ENCODE peak calls at places on chromosomes 3 and 15, in ten cellular contexts. One of them, this sample, is unnamed.

GRCh38 chr3:126014252-126014651 is 45.3 kb downstream of the ROPN1B start:
- DNase-seq in NCI-H2171: no peak
- DNase-seq in H54: no peak
- DNase-seq in NCI-H460: no peak
- DNase-seq in NCI-H1105 treated with DMSO at 0.1 percent for 48 hours: no peak
- DNase-seq in NCI-H1092: no peak
- DNase-seq in ELR: peak
- DNase-seq in GF-D8: no peak
- DNase-seq in KBM-7: no peak
- DNase-seq in stimulated activated naive B cell treated with anti-CD40 and anti-IgM and Interleukin-4, amounts not matched to agents 10 μg/mL and 1 μg/mL and 100 μg/mL, for 72 hours: no peak
- DNase-seq in this sample: no peak

GRCh38 chr3:102866845-102867244 is 432.0 kb downstream of the ZPLD1 start:
- DNase-seq in stimulated activated naive B cell treated with anti-CD40 and anti-IgM and Interleukin-4, amounts not matched to agents 10 μg/mL and 1 μg/mL and 100 μg/mL, for 72 hours: no peak
- DNase-seq in GF-D8: no peak
- DNase-seq in H54: no peak
- DNase-seq in KBM-7: no peak
- DNase-seq in NCI-H1105 treated with DMSO at 0.1 percent for 48 hours: no peak
- DNase-seq in NCI-H1092: no peak
- DNase-seq in NCI-H460: no peak
- DNase-seq in NCI-H2171: no peak
- DNase-seq in ELR: no peak
- DNase-seq in this sample: no peak

GRCh38 chr3:140854961-140855360 is 86.7 kb upstream of the SLC25A36 start:
- DNase-seq in NCI-H2171: no peak
- DNase-seq in NCI-H1105 treated with DMSO at 0.1 percent for 48 hours: no peak
- DNase-seq in NCI-H460: no peak
- DNase-seq in GF-D8: no peak
- DNase-seq in ELR: no peak
- DNase-seq in H54: no peak
- DNase-seq in NCI-H1092: no peak
- DNase-seq in stimulated activated naive B cell treated with anti-CD40 and anti-IgM and Interleukin-4, amounts not matched to agents 10 μg/mL and 1 μg/mL and 100 μg/mL, for 72 hours: no peak
- DNase-seq in KBM-7: no peak
- DNase-seq in this sample: no peak

GRCh38 chr15:83092309-83092976 is 15.0 kb upstream of the TM6SF1 start:
- DNase-seq in NCI-H1105 treated with DMSO at 0.1 percent for 48 hours: no peak
- DNase-seq in ELR: peak
- DNase-seq in stimulated activated naive B cell treated with anti-CD40 and anti-IgM and Interleukin-4, amounts not matched to agents 10 μg/mL and 1 μg/mL and 100 μg/mL, for 72 hours: peak
- DNase-seq in NCI-H2171: no peak
- DNase-seq in NCI-H1092: no peak
- DNase-seq in KBM-7: peak
- DNase-seq in NCI-H460: no peak
- DNase-seq in H54: no peak
- DNase-seq in GF-D8: peak
- DNase-seq in this sample: no peak

GRCh38 chr3:194072097-194072428 is 63.9 kb upstream of the HES1 start:
- DNase-seq in GF-D8: no peak
- DNase-seq in H54: no peak
- DNase-seq in stimulated activated naive B cell treated with anti-CD40 and anti-IgM and Interleukin-4, amounts not matched to agents 10 μg/mL and 1 μg/mL and 100 μg/mL, for 72 hours: peak
- DNase-seq in KBM-7: no peak
- DNase-seq in NCI-H460: no peak
- DNase-seq in ELR: peak
- DNase-seq in NCI-H1092: no peak
- DNase-seq in NCI-H1105 treated with DMSO at 0.1 percent for 48 hours: no peak
- DNase-seq in NCI-H2171: no peak
- DNase-seq in this sample: no peak

GRCh38 chr3:124263168-124263567 is 271.2 kb upstream of the ROPN1 start:
- DNase-seq in NCI-H1105 treated with DMSO at 0.1 percent for 48 hours: no peak
- DNase-seq in stimulated activated naive B cell treated with anti-CD40 and anti-IgM and Interleukin-4, amounts not matched to agents 10 μg/mL and 1 μg/mL and 100 μg/mL, for 72 hours: no peak
- DNase-seq in H54: peak
- DNase-seq in KBM-7: peak
- DNase-seq in NCI-H1092: no peak
- DNase-seq in NCI-H460: peak
- DNase-seq in NCI-H2171: no peak
- DNase-seq in GF-D8: no peak
- DNase-seq in ELR: peak
- DNase-seq in this sample: no peak

GRCh38 chr15:78216276-78217229 is 17.8 kb downstream of the ACSBG1 start:
- DNase-seq in GF-D8: no peak
- DNase-seq in NCI-H2171: no peak
- DNase-seq in H54: peak
- DNase-seq in NCI-H460: no peak
- DNase-seq in KBM-7: no peak
- DNase-seq in ELR: peak
- DNase-seq in NCI-H1092: no peak
- DNase-seq in NCI-H1105 treated with DMSO at 0.1 percent for 48 hours: no peak
- DNase-seq in stimulated activated naive B cell treated with anti-CD40 and anti-IgM and Interleukin-4, amounts not matched to agents 10 μg/mL and 1 μg/mL and 100 μg/mL, for 72 hours: no peak
- DNase-seq in this sample: no peak

GRCh38 chr3:15347737-15348110 is 15.3 kb upstream of the SH3BP5 start:
- DNase-seq in H54: no peak
- DNase-seq in NCI-H1092: no peak
- DNase-seq in NCI-H460: no peak
- DNase-seq in NCI-H1105 treated with DMSO at 0.1 percent for 48 hours: no peak
- DNase-seq in GF-D8: no peak
- DNase-seq in ELR: no peak
- DNase-seq in stimulated activated naive B cell treated with anti-CD40 and anti-IgM and Interleukin-4, amounts not matched to agents 10 μg/mL and 1 μg/mL and 100 μg/mL, for 72 hours: no peak
- DNase-seq in NCI-H2171: no peak
- DNase-seq in KBM-7: no peak
- DNase-seq in this sample: no peak

GRCh38 chr3:197697355-197697754 is 39.3 kb downstream of the RUBCN start:
- DNase-seq in ELR: no peak
- DNase-seq in GF-D8: no peak
- DNase-seq in H54: no peak
- DNase-seq in KBM-7: no peak
- DNase-seq in stimulated activated naive B cell treated with anti-CD40 and anti-IgM and Interleukin-4, amounts not matched to agents 10 μg/mL and 1 μg/mL and 100 μg/mL, for 72 hours: no peak
- DNase-seq in NCI-H460: no peak
- DNase-seq in NCI-H1092: no peak
- DNase-seq in NCI-H2171: no peak
- DNase-seq in NCI-H1105 treated with DMSO at 0.1 percent for 48 hours: no peak
- DNase-seq in this sample: no peak

GRCh38 chr3:146153429-146153828 is 7.6 kb downstream of the PLOD2 start:
- DNase-seq in NCI-H2171: no peak
- DNase-seq in NCI-H460: no peak
- DNase-seq in ELR: no peak
- DNase-seq in H54: no peak
- DNase-seq in NCI-H1092: no peak
- DNase-seq in NCI-H1105 treated with DMSO at 0.1 percent for 48 hours: no peak
- DNase-seq in stimulated activated naive B cell treated with anti-CD40 and anti-IgM and Interleukin-4, amounts not matched to agents 10 μg/mL and 1 μg/mL and 100 μg/mL, for 72 hours: no peak
- DNase-seq in KBM-7: no peak
- DNase-seq in GF-D8: no peak
- DNase-seq in this sample: no peak

GRCh38 chr15:68798695-68799094 is 22.0 kb downstream of the ANP32A start:
- DNase-seq in stimulated activated naive B cell treated with anti-CD40 and anti-IgM and Interleukin-4, amounts not matched to agents 10 μg/mL and 1 μg/mL and 100 μg/mL, for 72 hours: no peak
- DNase-seq in H54: no peak
- DNase-seq in NCI-H2171: no peak
- DNase-seq in GF-D8: no peak
- DNase-seq in ELR: no peak
- DNase-seq in NCI-H1105 treated with DMSO at 0.1 percent for 48 hours: no peak
- DNase-seq in KBM-7: no peak
- DNase-seq in NCI-H1092: no peak
- DNase-seq in NCI-H460: no peak
- DNase-seq in this sample: no peak

GRCh38 chr3:21484323-21485154 is 266.5 kb downstream of the ZNF385D start:
- DNase-seq in NCI-H1092: peak
- DNase-seq in KBM-7: peak
- DNase-seq in NCI-H2171: no peak
- DNase-seq in ELR: peak
- DNase-seq in stimulated activated naive B cell treated with anti-CD40 and anti-IgM and Interleukin-4, amounts not matched to agents 10 μg/mL and 1 μg/mL and 100 μg/mL, for 72 hours: no peak
- DNase-seq in NCI-H460: peak
- DNase-seq in GF-D8: no peak
- DNase-seq in NCI-H1105 treated with DMSO at 0.1 percent for 48 hours: peak
- DNase-seq in H54: peak
- DNase-seq in this sample: no peak

GRCh38 chr3:105842943-105843342 is 25.9 kb downstream of the CBLB start:
- DNase-seq in NCI-H1092: no peak
- DNase-seq in ELR: no peak
- DNase-seq in NCI-H2171: no peak
- DNase-seq in H54: no peak
- DNase-seq in stimulated activated naive B cell treated with anti-CD40 and anti-IgM and Interleukin-4, amounts not matched to agents 10 μg/mL and 1 μg/mL and 100 μg/mL, for 72 hours: no peak
- DNase-seq in GF-D8: no peak
- DNase-seq in NCI-H1105 treated with DMSO at 0.1 percent for 48 hours: no peak
- DNase-seq in KBM-7: no peak
- DNase-seq in NCI-H460: no peak
- DNase-seq in this sample: no peak

GRCh38 chr3:89867286-89867685 is 759.9 kb downstream of the EPHA3 start:
- DNase-seq in NCI-H1105 treated with DMSO at 0.1 percent for 48 hours: no peak
- DNase-seq in NCI-H2171: no peak
- DNase-seq in NCI-H460: no peak
- DNase-seq in KBM-7: no peak
- DNase-seq in H54: no peak
- DNase-seq in stimulated activated naive B cell treated with anti-CD40 and anti-IgM and Interleukin-4, amounts not matched to agents 10 μg/mL and 1 μg/mL and 100 μg/mL, for 72 hours: no peak
- DNase-seq in NCI-H1092: no peak
- DNase-seq in GF-D8: no peak
- DNase-seq in ELR: no peak
- DNase-seq in this sample: no peak

GRCh38 chr3:171491412-171491811 is 31.2 kb upstream of the TNIK start:
- DNase-seq in NCI-H2171: no peak
- DNase-seq in stimulated activated naive B cell treated with anti-CD40 and anti-IgM and Interleukin-4, amounts not matched to agents 10 μg/mL and 1 μg/mL and 100 μg/mL, for 72 hours: no peak
- DNase-seq in ELR: no peak
- DNase-seq in KBM-7: no peak
- DNase-seq in H54: no peak
- DNase-seq in NCI-H460: no peak
- DNase-seq in GF-D8: no peak
- DNase-seq in NCI-H1105 treated with DMSO at 0.1 percent for 48 hours: no peak
- DNase-seq in NCI-H1092: no peak
- DNase-seq in this sample: no peak

This sample was measured in HCT116.